ENCODE peak calls at places on chromosomes 11 and 22, in eight cellular contexts. D is KBM-7; W is mucosa of gallbladder; E is HFF-Myc; G is stimulated activated CD8-positive, alpha-beta memory T cell treated with anti-CD3 and anti-CD28 coated beads, Interleukin-4, amount 100 ng/mL, for 1 hour; Q is hippocampal formation; M is left kidney; V is PC-3. L is an unnamed sample.

GRCh38 chr11:96015911-96016565 is 92.1 kb upstream of the MTMR2 start:
- DNase-seq in D (peak), W (no peak), E (no peak), G (no peak), Q (no peak), M (peak), V (no peak), L (no peak)

GRCh38 chr11:1178201-1178885 is 20.6 kb downstream of the MUC5AC start:
- DNase-seq in D (no peak), W (no peak), E (no peak), G (no peak), Q (no peak), M (no peak), V (no peak), L (peak)

GRCh38 chr11:79362821-79363220 is 78.0 kb downstream of the TENM4 start:
- DNase-seq in D (no peak), W (no peak), E (no peak), G (no peak), Q (no peak), M (no peak), V (peak), L (no peak)

GRCh38 chr22:37237371-37238268 is 6.4 kb downstream of the RAC2 start:
- DNase-seq in D (no peak), W (no peak), E (no peak), G (no peak), Q (no peak), M (no peak), V (no peak), L (no peak)

GRCh38 chr11:121132211-121132976 is 31.4 kb downstream of the TECTA start:
- DNase-seq in D (no peak), W (no peak), E (no peak), G (no peak), Q (no peak), M (no peak), V (peak), L (no peak)

GRCh38 chr22:43723816-43724215 is 88.3 kb downstream of the EFCAB6 start:
- DNase-seq in D (no peak), W (no peak), E (peak), G (no peak), Q (no peak), M (no peak), V (peak), L (no peak)

GRCh38 chr11:1335264-1335810 is 25.9 kb upstream of the TOLLIP start:
- DNase-seq in D (no peak), W (no peak), E (no peak), G (no peak), Q (no peak), M (no peak), V (no peak), L (no peak)

GRCh38 chr11:115244758-115245157 is 259.5 kb downstream of the CADM1 start:
- DNase-seq in D (no peak), W (no peak), E (no peak), G (no peak), Q (peak), M (no peak), V (no peak), L (no peak)

GRCh38 chr11:41431784-41432183 is 27.7 kb downstream of the LRRC4C start:
- DNase-seq in D (peak), W (no peak), E (no peak), G (no peak), Q (no peak), M (peak), V (no peak), L (no peak)

GRCh38 chr22:17831527-17832251 is 57.4 kb upstream of the BID start:
- DNase-seq in D (no peak), W (no peak), E (no peak), G (no peak), Q (no peak), M (no peak), V (no peak), L (no peak)

GRCh38 chr11:69101100-69101791 is 52.5 kb downstream of the TPCN2 start:
- DNase-seq in D (peak), W (peak), E (no peak), G (peak), Q (peak), M (peak), V (peak), L (peak)

GRCh38 chr22:49929553-49929979 is 11.1 kb downstream of the CRELD2 start:
- DNase-seq in D (peak), W (no peak), E (no peak), G (peak), Q (peak), M (peak), V (peak), L (peak)

GRCh38 chr11:16527525-16528246 is 171.3 kb upstream of the SOX6 start:
- DNase-seq in D (no peak), W (no peak), E (no peak), G (no peak), Q (no peak), M (no peak), V (no peak), L (no peak)

GRCh38 chr22:19772673-19773469 is 12.3 kb downstream of the TBX1 start:
- DNase-seq in D (peak), W (no peak), E (no peak), G (no peak), Q (no peak), M (peak), V (no peak), L (no peak)

GRCh38 chr11:71245601-71246391 is 6.6 kb downstream of the SHANK2 start:
- DNase-seq in D (no peak), W (no peak), E (no peak), G (no peak), Q (no peak), M (no peak), V (no peak), L (no peak)

GRCh38 chr11:17519031-17519430 is 25.2 kb downstream of the USH1C start:
- DNase-seq in D (no peak), W (no peak), E (no peak), G (no peak), Q (no peak), M (peak), V (no peak), L (no peak)

GRCh38 chr11:82405392-82405791 is 328.3 kb downstream of the FAM181B start:
- DNase-seq in D (no peak), W (no peak), E (no peak), G (no peak), Q (no peak), M (no peak), V (no peak), L (no peak)

GRCh38 chr11:133015457-133015856 is 516.8 kb downstream of the OPCML start:
- DNase-seq in D (no peak), W (no peak), E (no peak), G (no peak), Q (no peak), M (no peak), V (no peak), L (no peak)

GRCh38 chr11:65110354-65110861 is 1.3 kb upstream of the TM7SF2 start:
- DNase-seq in D (peak), W (peak), E (peak), G (peak), Q (peak), M (peak), V (peak), L (peak)

GRCh38 chr11:112605093-112605666 is 344.5 kb upstream of the PLET1 start:
- DNase-seq in D (no peak), W (no peak), E (no peak), G (no peak), Q (no peak), M (no peak), V (no peak), L (no peak)

GRCh38 chr11:33292306-33292705 is 35.1 kb downstream of the HIPK3 start:
- DNase-seq in D (no peak), W (no peak), E (no peak), G (no peak), Q (no peak), M (peak), V (no peak), L (no peak)

GRCh38 chr22:20965104-20965887 is 1.8 kb upstream of the AIFM3 start:
- DNase-seq in D (no peak), W (no peak), E (no peak), G (no peak), Q (no peak), M (peak), V (no peak), L (no peak)

GRCh38 chr11:9459573-9460321 is 1.1 kb upstream of the ZNF143 start:
- DNase-seq in D (peak), W (peak), E (no peak), G (peak), Q (no peak), M (peak), V (peak), L (no peak)

L was measured in left ventricle myocardium inferior.